ENCODE peak calls at places on chromosomes 6 and 20, in ten cellular contexts. R, W, F, P, B, X, D, Q, J and Y are unnamed samples.

GRCh38 chr20:9837634-9838033 is 1.2 kb downstream of the PAK5 start:
- DNase-seq in R (no peak), W (no peak), F (no peak), P (peak), B (no peak), X (no peak), D (no peak), Q (no peak), J (no peak), Y (no peak)

GRCh38 chr6:109051301-109051700 is 43.3 kb downstream of the SESN1 start:
- DNase-seq in R (no peak), W (no peak), F (no peak), P (no peak), B (no peak), X (no peak), D (no peak), Q (no peak), J (no peak), Y (no peak)

GRCh38 chr6:149134531-149134933 is 183.0 kb upstream of the TAB2 start:
- DNase-seq in R (no peak), W (no peak), F (no peak), P (no peak), B (no peak), X (no peak), D (no peak), Q (no peak), J (no peak), Y (no peak)

GRCh38 chr6:144601221-144601620 is 316.1 kb downstream of the UTRN start:
- DNase-seq in R (no peak), W (no peak), F (no peak), P (no peak), B (no peak), X (no peak), D (no peak), Q (no peak), J (no peak), Y (no peak)

GRCh38 chr20:34922654-34923381 is 32.8 kb downstream of the GSS start:
- DNase-seq in R (no peak), W (no peak), F (no peak), P (no peak), B (no peak), X (no peak), D (no peak), Q (no peak), J (no peak), Y (no peak)

GRCh38 chr6:165737396-165737795 is 74.4 kb upstream of the PDE10A start:
- DNase-seq in R (no peak), W (no peak), F (no peak), P (no peak), B (no peak), X (no peak), D (no peak), Q (no peak), J (no peak), Y (no peak)

GRCh38 chr6:89689732-89690131 is 51.2 kb upstream of the LYRM2 start:
- DNase-seq in R (no peak), W (no peak), F (no peak), P (no peak), B (no peak), X (no peak), D (peak), Q (no peak), J (peak), Y (no peak)

GRCh38 chr6:7976485-7977010 is 66.0 kb upstream of the TXNDC5 start:
- DNase-seq in R (no peak), W (no peak), F (no peak), P (no peak), B (no peak), X (no peak), D (no peak), Q (no peak), J (peak), Y (no peak)

GRCh38 chr6:149433901-149434300 is 33.8 kb downstream of the SUMO4 start:
- DNase-seq in R (no peak), W (no peak), F (no peak), P (no peak), B (no peak), X (no peak), D (no peak), Q (no peak), J (no peak), Y (no peak)

GRCh38 chr6:44353336-44353735 is 10.9 kb downstream of the SPATS1 start:
- DNase-seq in R (no peak), W (no peak), F (no peak), P (no peak), B (no peak), X (no peak), D (no peak), Q (no peak), J (no peak), Y (no peak)

GRCh38 chr6:101397199-101397598 is 3.7 kb downstream of the GRIK2 start:
- DNase-seq in R (no peak), W (peak), F (no peak), P (peak), B (peak), X (no peak), D (no peak), Q (no peak), J (no peak), Y (no peak)

GRCh38 chr6:154806804-154807203 is 73.6 kb downstream of the SCAF8 start:
- DNase-seq in R (no peak), W (no peak), F (no peak), P (no peak), B (no peak), X (no peak), D (no peak), Q (no peak), J (no peak), Y (no peak)

GRCh38 chr6:16345449-16346330 is 107.3 kb downstream of the GMPR start:
- DNase-seq in R (no peak), W (no peak), F (no peak), P (peak), B (no peak), X (no peak), D (no peak), Q (no peak), J (peak), Y (no peak)

GRCh38 chr20:25040438-25040831 is 17.5 kb downstream of the ACSS1 start:
- DNase-seq in R (no peak), W (no peak), F (no peak), P (no peak), B (no peak), X (peak), D (no peak), Q (no peak), J (no peak), Y (no peak)

GRCh38 chr6:3385660-3386151 is 71.1 kb downstream of the SLC22A23 start:
- DNase-seq in R (no peak), W (no peak), F (no peak), P (no peak), B (no peak), X (peak), D (peak), Q (no peak), J (no peak), Y (no peak)

GRCh38 chr6:97097068-97098047 is 172.8 kb downstream of the KLHL32 start:
- DNase-seq in R (no peak), W (no peak), F (no peak), P (peak), B (no peak), X (no peak), D (no peak), Q (no peak), J (peak), Y (no peak)

GRCh38 chr6:108771421-108771820 is 76.8 kb upstream of the ARMC2 start:
- DNase-seq in R (no peak), W (no peak), F (no peak), P (no peak), B (no peak), X (no peak), D (no peak), Q (no peak), J (no peak), Y (no peak)

GRCh38 chr6:148203970-148204369 is 138.7 kb upstream of the SASH1 start:
- DNase-seq in R (peak), W (peak), F (peak), P (no peak), B (no peak), X (no peak), D (no peak), Q (peak), J (no peak), Y (no peak)

GRCh38 chr20:40017765-40018164 is 671.3 kb downstream of the MAFB start:
- DNase-seq in R (no peak), W (no peak), F (no peak), P (no peak), B (no peak), X (no peak), D (no peak), Q (no peak), J (no peak), Y (no peak)

GRCh38 chr20:50758469-50758868 is 27.1 kb downstream of the PARD6B start:
- DNase-seq in R (no peak), W (no peak), F (peak), P (no peak), B (no peak), X (no peak), D (no peak), Q (no peak), J (no peak), Y (no peak)

GRCh38 chr6:135921176-135921575 is 69.7 kb downstream of the PDE7B start:
- DNase-seq in R (no peak), W (no peak), F (no peak), P (no peak), B (no peak), X (no peak), D (no peak), Q (no peak), J (no peak), Y (no peak)

GRCh38 chr20:11207749-11208502 is 534.1 kb upstream of the JAG1 start:
- DNase-seq in R (no peak), W (no peak), F (no peak), P (no peak), B (no peak), X (peak), D (no peak), Q (no peak), J (no peak), Y (no peak)

GRCh38 chr6:158666637-158667359 is 16.9 kb downstream of the SYTL3 start:
- DNase-seq in R (no peak), W (no peak), F (peak), P (no peak), B (peak), X (no peak), D (no peak), Q (no peak), J (no peak), Y (no peak)

GRCh38 chr20:50528804-50529351 is 18.7 kb downstream of the PTPN1 start:
- DNase-seq in R (no peak), W (no peak), F (no peak), P (no peak), B (no peak), X (no peak), D (no peak), Q (no peak), J (no peak), Y (no peak)

GRCh38 chr20:51910202-51911050 is 108.1 kb upstream of the SALL4 start:
- DNase-seq in R (no peak), W (no peak), F (no peak), P (no peak), B (no peak), X (no peak), D (no peak), Q (no peak), J (no peak), Y (no peak)

GRCh38 chr6:13248053-13248452 is 80.3 kb downstream of the TBC1D7 start:
- DNase-seq in R (no peak), W (no peak), F (no peak), P (peak), B (no peak), X (no peak), D (no peak), Q (no peak), J (no peak), Y (no peak)

GRCh38 chr20:3687655-3688054 is 5.8 kb upstream of the ADAM33 start:
- DNase-seq in R (no peak), W (no peak), F (no peak), P (no peak), B (no peak), X (no peak), D (no peak), Q (no peak), J (no peak), Y (no peak)

GRCh38 chr6:22783921-22784320 is 214.6 kb downstream of the HDGFL1 start:
- DNase-seq in R (no peak), W (no peak), F (no peak), P (no peak), B (no peak), X (no peak), D (no peak), Q (no peak), J (no peak), Y (no peak)

GRCh38 chr6:1987640-1988039 is 257.8 kb downstream of the GMDS start:
- DNase-seq in R (no peak), W (no peak), F (no peak), P (no peak), B (no peak), X (no peak), D (no peak), Q (no peak), J (no peak), Y (no peak)

GRCh38 chr6:129624488-129624887 is 85.5 kb downstream of the ARHGAP18 start:
- DNase-seq in R (no peak), W (no peak), F (no peak), P (no peak), B (no peak), X (no peak), D (no peak), Q (no peak), J (no peak), Y (no peak)

GRCh38 chr6:16851758-16852157 is 90.5 kb upstream of the ATXN1 start:
- DNase-seq in R (no peak), W (peak), F (no peak), P (no peak), B (no peak), X (no peak), D (no peak), Q (no peak), J (no peak), Y (no peak)

GRCh38 chr20:31472395-31473330 is 2.3 kb downstream of the DEFB124 start:
- DNase-seq in R (no peak), W (no peak), F (no peak), P (no peak), B (no peak), X (no peak), D (no peak), Q (no peak), J (no peak), Y (no peak)

GRCh38 chr6:147540075-147540474 is 31.6 kb downstream of the SAMD5 start:
- DNase-seq in R (no peak), W (no peak), F (no peak), P (no peak), B (no peak), X (no peak), D (no peak), Q (no peak), J (no peak), Y (no peak)